ENCODE peak calls at places on chromosomes 1 and 21, in six cellular contexts. H is neuronal stem cell, D is psoas muscle, J is adrenal gland, O is adipocyte, V is tibial artery. Q is an unnamed sample.
A peak's percentile ranks its signal among the peaks of the same experiment; 100 is the strongest.

GRCh38 chr1:211965108-211965805 is 70.1 kb downstream of the INTS7 start:
- DNase-seq in H (no peak), D (no peak), J (no peak), O (no peak), V (no peak), Q (no peak)

GRCh38 chr1:18997508-18997907 is 41.0 kb upstream of the IFFO2 start:
- DNase-seq in H (no peak), D (no peak), J (no peak), O (no peak), V (no peak), Q (no peak)

GRCh38 chr1:1616045-1616821 is 933 bp downstream of the MIB2 start:
- DNase-seq in H (no peak), D (peak; percentile 53), J (no peak), O (peak; percentile 80), V (no peak), Q (peak; percentile 41)

GRCh38 chr21:35556536-35556935 is 503.8 kb downstream of the SETD4 start:
- DNase-seq in H (no peak), D (no peak), J (no peak), O (no peak), V (no peak), Q (no peak)

GRCh38 chr1:30706528-30706927 is 16.9 kb downstream of the MATN1 start:
- DNase-seq in H (no peak), D (peak; percentile 65), J (peak; percentile 82), O (peak; percentile 25), V (peak; percentile 80), Q (no peak)

GRCh38 chr1:167578935-167579521 is 25.5 kb upstream of the CREG1 start:
- DNase-seq in H (no peak), D (no peak), J (no peak), O (no peak), V (no peak), Q (no peak)

GRCh38 chr1:14849038-14849437 is 250.6 kb downstream of the KAZN start:
- DNase-seq in H (no peak), D (no peak), J (no peak), O (no peak), V (no peak), Q (no peak)

GRCh38 chr21:33542640-33543504 is at the start of gene SON:
- DNase-seq in H (peak; percentile 96), D (peak; percentile 99), J (peak; percentile 99), O (peak; percentile 100), V (peak; percentile 100), Q (peak; percentile 98)

GRCh38 chr1:10507111-10507879 is 32.5 kb downstream of the PEX14 start:
- DNase-seq in H (no peak), D (peak; percentile 61), J (peak; percentile 82), O (peak; percentile 91), V (peak; percentile 85), Q (peak; percentile 91)

GRCh38 chr1:31483012-31483946 is 70.3 kb downstream of the SERINC2 start:
- DNase-seq in H (no peak), D (no peak), J (peak; percentile 66), O (peak; percentile 32), V (no peak), Q (no peak)

GRCh38 chr1:5478156-5478695 is 514.0 kb downstream of the NPHP4 start:
- DNase-seq in H (no peak), D (no peak), J (no peak), O (no peak), V (no peak), Q (no peak)

GRCh38 chr1:185408675-185409270 is 91.7 kb upstream of the IVNS1ABP start:
- DNase-seq in H (no peak), D (no peak), J (no peak), O (no peak), V (no peak), Q (no peak)

GRCh38 chr1:3193811-3194210 is 124.8 kb downstream of the PRDM16 start:
- DNase-seq in H (no peak), D (no peak), J (no peak), O (no peak), V (peak; percentile 85), Q (no peak)

GRCh38 chr21:41235214-41235613 is 67.3 kb downstream of the BACE2 start:
- DNase-seq in H (no peak), D (no peak), J (no peak), O (no peak), V (no peak), Q (no peak)

GRCh38 chr1:171743014-171743870 is 1.4 kb upstream of the VAMP4 start:
- DNase-seq in H (no peak), D (no peak), J (peak; percentile 50), O (peak; percentile 81), V (no peak), Q (peak; percentile 37)

GRCh38 chr21:29712818-29713217 is 227.0 kb downstream of the GRIK1 start:
- DNase-seq in H (no peak), D (no peak), J (no peak), O (no peak), V (no peak), Q (no peak)

GRCh38 chr1:86957206-86957605 is 42.8 kb downstream of the HS2ST1 start:
- DNase-seq in H (no peak), D (no peak), J (no peak), O (peak; percentile 28), V (no peak), Q (no peak)

GRCh38 chr1:192066202-192066601 is 92.1 kb upstream of the RGS18 start:
- DNase-seq in H (no peak), D (no peak), J (no peak), O (no peak), V (no peak), Q (no peak)

GRCh38 chr1:182666736-182667135 is 17.7 kb downstream of the RGS8 start:
- DNase-seq in H (no peak), D (no peak), J (no peak), O (no peak), V (no peak), Q (no peak)

GRCh38 chr1:169594391-169594790 is 8.1 kb upstream of the F5 start:
- DNase-seq in H (no peak), D (no peak), J (no peak), O (no peak), V (no peak), Q (no peak)

GRCh38 chr1:112744019-112744578 is 29.0 kb upstream of the PPM1J start:
- DNase-seq in H (peak; percentile 29), D (no peak), J (no peak), O (peak; percentile 45), V (no peak), Q (no peak)

GRCh38 chr21:42448683-42449082 is 45.0 kb downstream of the UBASH3A start:
- DNase-seq in H (no peak), D (no peak), J (no peak), O (no peak), V (no peak), Q (no peak)

GRCh38 chr1:26471201-26471497 is 1.1 kb upstream of the HMGN2 start:
- DNase-seq in H (no peak), D (no peak), J (no peak), O (no peak), V (no peak), Q (no peak)

GRCh38 chr1:221302357-221303147 is 423.3 kb downstream of the HLX start:
- DNase-seq in H (no peak), D (no peak), J (no peak), O (no peak), V (no peak), Q (no peak)

GRCh38 chr1:70361727-70362413 is 7.3 kb upstream of the ANKRD13C start:
- DNase-seq in H (no peak), D (no peak), J (no peak), O (peak; percentile 18), V (no peak), Q (no peak)

GRCh38 chr21:45266518-45267389 is 20.9 kb downstream of the POFUT2 start:
- DNase-seq in H (no peak), D (no peak), J (peak; percentile 6), O (no peak), V (peak; percentile 49), Q (no peak)

GRCh38 chr1:184614667-184615066 is 140.0 kb downstream of the EDEM3 start:
- DNase-seq in H (no peak), D (no peak), J (no peak), O (no peak), V (no peak), Q (no peak)

GRCh38 chr1:162847839-162848453 is 13.0 kb downstream of the CCDC190 start:
- DNase-seq in H (peak; percentile 67), D (peak; percentile 73), J (peak; percentile 71), O (peak; percentile 93), V (peak; percentile 76), Q (peak; percentile 53)

GRCh38 chr1:181483561-181484291 is 409 bp downstream of the CACNA1E start:
- DNase-seq in H (no peak), D (no peak), J (no peak), O (no peak), V (no peak), Q (no peak)
- H3K27me3 ChIP-seq in H (peaks cover 88% of the 10 kb centered on the region), D (no peaks in the 10 kb centered on the region), J (peaks cover 68% of the 10 kb centered on the region), O (peaks cover 93% of the 10 kb centered on the region), V (peaks cover 83% of the 10 kb centered on the region), Q (peaks cover 23% of the 10 kb centered on the region)

GRCh38 chr1:53309802-53310201 is 18.1 kb downstream of the LRP8 start:
- DNase-seq in H (no peak), D (no peak), J (no peak), O (no peak), V (no peak), Q (no peak)
- H3K4me1 ChIP-seq in H (peaks cover 2% of the 10 kb centered on the region), D (no peaks in the 10 kb centered on the region), J (no peaks in the 10 kb centered on the region), O (peaks cover 4% of the 10 kb centered on the region), V (no peaks in the 10 kb centered on the region), Q (no peaks in the 10 kb centered on the region)

GRCh38 chr1:247824023-247824422 is at the start of gene OR14A16:
- DNase-seq in H (no peak), D (no peak), J (no peak), O (no peak), V (no peak), Q (no peak)
- H3K4me3 ChIP-seq in H (no peak within 1 kb of the TSS), D (no peak within 1 kb of the TSS), J (no peak within 1 kb of the TSS), O (no peak within 1 kb of the TSS), V (no peak within 1 kb of the TSS), Q (no peak within 1 kb of the TSS)

GRCh38 chr1:51288578-51288977 is 41.8 kb downstream of the TTC39A start:
- DNase-seq in H (no peak), D (no peak), J (no peak), O (no peak), V (no peak), Q (no peak)
- H3K27me3 ChIP-seq in H (no peaks in the 10 kb centered on the region), D (no peaks in the 10 kb centered on the region), J (no peaks in the 10 kb centered on the region), O (no peaks in the 10 kb centered on the region), V (no peaks in the 10 kb centered on the region), Q (no peaks in the 10 kb centered on the region)

GRCh38 chr1:59417406-59417805 is 120.5 kb downstream of the FGGY start:
- DNase-seq in H (no peak), D (no peak), J (no peak), O (no peak), V (no peak), Q (no peak)
- H3K4me1 ChIP-seq in H (no peaks in the 10 kb centered on the region), D (peaks cover 64% of the 10 kb centered on the region), J (peaks cover 18% of the 10 kb centered on the region), O (peaks cover 25% of the 10 kb centered on the region), V (no peaks in the 10 kb centered on the region), Q (peaks cover 20% of the 10 kb centered on the region)

DNA sequence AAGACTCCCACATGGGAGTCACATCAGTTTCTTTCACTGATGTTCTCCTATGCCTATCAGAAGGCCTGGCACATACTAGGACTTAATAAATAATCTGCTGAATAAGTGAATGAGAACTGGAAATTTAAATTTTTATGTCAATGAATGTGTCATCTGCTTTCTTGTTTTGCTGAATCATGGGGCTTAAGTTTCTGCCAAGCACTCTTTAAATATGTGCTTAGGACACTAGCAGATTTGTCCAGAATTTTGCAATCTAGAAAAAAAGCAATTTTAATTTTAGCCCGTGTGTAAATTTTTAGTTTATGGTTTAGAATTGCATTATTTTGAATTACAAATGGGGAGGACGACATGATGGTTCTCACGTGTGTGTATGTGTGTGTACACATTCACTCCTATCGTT is 803.1 kb downstream of the USP25 start:
- DNase-seq in H (no peak), D (no peak), J (no peak), O (peak; percentile 56), V (no peak), Q (no peak)
- H3K4me3 ChIP-seq in H (no peak overlapping the region), D (no peak overlapping the region), J (no peak overlapping the region), O (peak overlapping the region; percentile 88), V (no peak overlapping the region), Q (no peak overlapping the region)

GRCh38 chr1:165492845-165493244 is 47.9 kb upstream of the RXRG start:
- DNase-seq in H (no peak), D (no peak), J (no peak), O (no peak), V (no peak), Q (no peak)
- H3K27me3 ChIP-seq in H (no peaks in the 10 kb centered on the region), D (no peaks in the 10 kb centered on the region), J (no peaks in the 10 kb centered on the region), O (peaks cover 7% of the 10 kb centered on the region), V (no peaks in the 10 kb centered on the region), Q (no peaks in the 10 kb centered on the region)

Q was measured in HAP-1.